ENCODE peak calls at places on chromosomes 3 and 15, in four cellular contexts. A is H1, Q is K562, B is GM12878. N is an unnamed sample.

GRCh38 chr15:99450896-99451358 is 114.9 kb upstream of the MEF2A start:
- DNase-seq in A (no peak), B (no peak), Q (peak), N (no peak)

GRCh38 chr3:160478338-160478737 is 28.8 kb upstream of the TRIM59 start:
- DNase-seq in A (no peak), B (no peak), Q (no peak), N (no peak)

GRCh38 chr3:132247211-132247610 is 70.0 kb upstream of the ACP3 start:
- DNase-seq in Q (no peak), A (no peak), B (no peak), N (no peak)

GRCh38 chr3:46239301-46239938 is 2.8 kb upstream of the CCR3 start:
- DNase-seq in B (no peak), A (no peak), Q (no peak), N (no peak)

GRCh38 chr15:70664494-70664893 is 98.9 kb downstream of the UACA start:
- DNase-seq in B (no peak), A (no peak), Q (no peak), N (no peak)

GRCh38 chr15:38129531-38130199 is 123.0 kb upstream of the SPRED1 start:
- DNase-seq in B (peak), A (no peak), Q (peak), N (peak)

GRCh38 chr15:20345401-20345958 is 196.1 kb downstream of the GOLGA6L6 start:
- DNase-seq in A (no peak), B (no peak), Q (no peak), N (peak)

GRCh38 chr15:101025116-101025885 is 106.1 kb downstream of the LRRK1 start:
- DNase-seq in Q (no peak), B (no peak), A (no peak), N (no peak)

GRCh38 chr3:102269401-102269800 is 165.4 kb upstream of the ZPLD1 start:
- DNase-seq in Q (no peak), B (no peak), A (no peak), N (no peak)

GRCh38 chr3:45861043-45861846 is 19.3 kb upstream of the LZTFL1 start:
- DNase-seq in B (peak), A (no peak), Q (no peak), N (no peak)

GRCh38 chr3:172859035-172859434 is 108.5 kb downstream of the ECT2 start:
- DNase-seq in Q (peak), B (no peak), A (no peak), N (no peak)

GRCh38 chr3:39170461-39170860 is 17.1 kb upstream of the CSRNP1 start:
- DNase-seq in Q (no peak), B (no peak), A (no peak), N (no peak)
- TF ChIP-seq NRF1 in Q (no peak), B (no peak), A (no peak), N (no peak)

DNA sequence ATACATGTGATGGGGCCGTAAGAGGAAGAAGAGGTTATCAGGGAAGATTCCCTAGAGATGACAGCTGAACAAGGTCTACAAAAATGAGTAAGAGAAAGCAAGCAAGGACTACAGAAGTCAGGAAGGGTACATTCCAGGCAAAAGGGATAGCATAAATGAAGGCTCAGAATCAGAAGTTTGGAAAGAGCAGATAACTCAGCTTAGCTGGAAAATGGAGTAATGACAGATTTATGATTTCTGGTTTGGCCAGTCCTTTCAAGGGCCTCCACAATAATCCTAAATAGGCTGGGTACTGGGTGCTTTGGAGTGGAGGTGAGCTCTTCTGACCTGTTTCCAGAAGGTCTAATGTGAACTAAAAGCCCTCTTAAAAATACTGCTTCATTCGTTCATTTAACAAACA is 110.7 kb downstream of the MYO5A start:
- DNase-seq in A (no peak), Q (peak), B (no peak), N (no peak)
- TF ChIP-seq CTCF in A (no peak), Q (no peak), B (no peak), N (no peak)

GRCh38 chr3:189771842-189772494 is 140.8 kb downstream of the TP63 start:
- DNase-seq in Q (no peak), B (no peak), A (no peak), N (no peak)
- H3K9ac ChIP-seq in Q (no peak), B (no peak), A (no peak), N (no peak)

GRCh38 chr15:63917588-63918316 is 84.0 kb upstream of the HERC1 start:
- DNase-seq in Q (no peak), B (no peak), A (no peak), N (no peak)

GRCh38 chr15:63915209-63915887 is 81.6 kb upstream of the HERC1 start:
- DNase-seq in Q (no peak), B (no peak), A (no peak), N (no peak)

GRCh38 chr15:63918317-63918672 is 84.5 kb upstream of the HERC1 start:
- DNase-seq in A (no peak), B (no peak), Q (no peak), N (no peak)

GRCh38 chr15:63913786-63914185 is 80.0 kb upstream of the HERC1 start:
- DNase-seq in B (no peak), Q (no peak), A (no peak), N (no peak)

GRCh38 chr15:63915888-63916731 is 82.4 kb upstream of the HERC1 start:
- DNase-seq in B (no peak), A (no peak), Q (no peak), N (peak)
- TF ChIP-seq NRF1 in B (no peak), A (no peak), Q (no peak), N (no peak)

GRCh38 chr3:28268989-28269388 is 27.6 kb downstream of the CMC1 start:
- DNase-seq in Q (peak), B (no peak), A (no peak), N (no peak)
- TF ChIP-seq CTCF in Q (peak), B (peak), A (no peak), N (peak)

GRCh38 chr3:30350901-30351300 is 255.5 kb upstream of the TGFBR2 start:
- DNase-seq in B (no peak), A (no peak), Q (no peak), N (no peak)

GRCh38 chr3:30346927-30347320 is 259.5 kb upstream of the TGFBR2 start:
- DNase-seq in B (no peak), A (no peak), Q (no peak), N (no peak)

GRCh38 chr3:30350011-30350410 is 256.4 kb upstream of the TGFBR2 start:
- DNase-seq in Q (no peak), B (no peak), A (no peak), N (no peak)

GRCh38 chr3:30349507-30349906 is 256.9 kb upstream of the TGFBR2 start:
- DNase-seq in A (no peak), Q (no peak), B (no peak), N (no peak)

DNA sequence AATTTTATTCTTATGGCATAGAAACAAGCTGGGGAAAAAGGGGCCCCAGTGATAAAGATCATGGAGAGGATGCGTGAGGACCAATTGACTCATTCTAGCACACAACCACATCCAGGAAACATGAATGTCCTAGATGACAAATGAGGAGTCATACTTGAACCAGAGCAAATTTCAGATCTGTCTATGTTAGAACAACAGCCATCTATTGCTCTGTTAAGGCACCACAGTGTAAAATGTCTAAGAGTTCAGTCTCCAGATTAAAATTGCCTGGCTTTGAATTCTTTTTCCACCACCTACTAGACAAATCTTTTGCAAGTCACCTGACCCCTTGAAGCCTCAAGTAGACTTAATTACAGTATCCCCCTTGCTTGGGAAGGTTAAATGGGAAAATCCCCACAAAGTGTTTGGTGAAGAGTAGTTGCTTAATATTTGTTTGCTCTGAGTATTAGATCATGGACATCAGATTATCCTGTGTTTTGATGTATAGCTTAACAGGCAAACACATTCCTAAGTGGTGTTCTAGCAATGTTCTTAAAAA is 258.7 kb upstream of the TGFBR2 start:
- DNase-seq in Q (no peak), A (no peak), B (no peak), N (no peak)
- H3K9ac ChIP-seq in Q (no peak), A (no peak), B (no peak), N (peak)

GRCh38 chr3:171309906-171310359 is 150.3 kb downstream of the TNIK start:
- DNase-seq in Q (peak), A (no peak), B (no peak), N (no peak)
- TF ChIP-seq NRF1 in Q (no peak), A (no peak), B (no peak), N (no peak)

DNA sequence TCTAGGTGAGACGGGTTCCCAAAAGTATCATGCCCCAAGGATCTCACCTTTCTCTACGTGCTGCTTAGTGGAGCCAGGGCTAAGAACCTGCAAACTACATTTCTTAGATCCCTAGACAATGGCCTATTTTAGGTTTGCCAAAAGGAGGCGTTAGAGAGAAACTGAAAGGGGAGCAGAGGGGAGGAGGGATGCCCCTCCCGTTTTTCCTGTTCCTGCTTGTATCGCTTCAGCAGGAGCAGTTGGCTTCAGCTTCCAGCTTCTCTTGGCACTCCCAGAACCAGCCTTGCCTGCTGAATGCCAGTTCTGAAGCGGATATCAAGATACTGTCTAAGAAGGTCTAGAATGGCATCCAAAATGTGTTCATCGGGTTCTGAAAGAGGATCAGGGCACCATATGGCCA is 58.4 kb upstream of the ABHD17C start:
- DNase-seq in B (no peak), A (peak), Q (peak), N (no peak)
- TF ChIP-seq CTCF in B (no peak), A (peak), Q (no peak), N (no peak)

GRCh38 chr15:62447742-62448141 is 282.7 kb upstream of the C2CD4B start:
- DNase-seq in B (no peak), A (no peak), Q (no peak), N (no peak)
- H3K9ac ChIP-seq in B (no peak), A (no peak), Q (no peak), N (no peak)

DNA sequence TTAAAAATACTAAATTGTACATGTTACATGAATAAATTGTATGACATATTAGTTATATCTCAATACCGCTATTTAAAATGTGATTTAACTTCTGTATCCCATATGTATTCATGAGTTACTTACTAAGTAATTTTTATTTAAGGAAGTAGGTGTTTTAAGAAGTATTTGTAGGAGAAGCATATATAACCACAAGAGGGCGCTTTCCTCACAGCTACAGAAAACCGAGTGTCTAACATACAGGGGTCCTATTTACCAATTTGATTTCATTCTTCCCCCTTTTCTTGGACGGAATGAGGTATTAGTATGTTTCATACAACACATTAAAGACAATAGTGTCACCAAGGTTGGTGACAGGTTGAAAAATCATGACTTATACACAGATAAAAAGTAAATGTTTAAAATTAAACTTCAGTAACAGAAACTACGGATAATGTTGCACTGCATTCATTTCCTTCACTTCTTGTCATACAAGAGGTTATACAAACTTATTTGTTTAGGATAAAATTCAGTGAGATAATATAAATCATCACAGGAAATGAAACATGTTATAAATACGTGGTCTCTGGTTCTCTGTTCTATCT is 253.6 kb downstream of the MAGI1 start:
- DNase-seq in B (no peak), A (no peak), Q (peak), N (peak)
- TF ChIP-seq NRF1 in B (no peak), A (no peak), Q (no peak), N (no peak)